ENCODE peak calls at places on chromosomes 16 and 17, in nine cellular contexts. X is cardiac muscle cell, V is heart right ventricle, U is WTC11, G is GM20000, O is mucosa of descending colon, I is GM13976, A is astrocyte of the spinal cord, Q is endodermal cell. L is an unnamed sample.

GRCh38 chr17:39812466-39812865 is 51.6 kb downstream of the IKZF3 start:
- DNase-seq in V (no peak), G (no peak), O (no peak), Q (no peak), X (no peak), A (no peak), U (no peak), I (no peak), L (no peak)

GRCh38 chr17:35170968-35171771 is 23.0 kb downstream of the SLC35G3 start:
- DNase-seq in Q (no peak), U (no peak), O (no peak), X (no peak), I (peak; percentile 63), A (peak; percentile 28), G (peak; percentile 56), V (no peak), L (peak; percentile 11)

GRCh38 chr17:20721151-20721550 is 141.6 kb downstream of the CDRT15L2 start:
- DNase-seq in G (no peak), O (no peak), U (no peak), V (no peak), A (no peak), Q (no peak), I (no peak), X (no peak), L (no peak)

GRCh38 chr16:88649924-88650748 is 717 bp downstream of the CYBA start:
- DNase-seq in Q (peak; percentile 77), U (peak; percentile 46), O (peak; percentile 86), X (peak; percentile 40), G (peak; percentile 74), V (no peak), I (peak; percentile 75), A (no peak), L (peak; percentile 60)

GRCh38 chr16:66904846-66905632 is 13.6 kb downstream of the CDH16 start:
- DNase-seq in Q (no peak), V (peak; percentile 57), I (no peak), G (no peak), A (no peak), X (peak; percentile 94), U (no peak), O (no peak), L (no peak)

GRCh38 chr16:19008245-19008644 is 24.5 kb downstream of the TMC7 start:
- DNase-seq in Q (no peak), U (peak; percentile 19), X (no peak), I (no peak), V (no peak), O (no peak), G (no peak), A (peak; percentile 84), L (peak; percentile 16)

GRCh38 chr16:74999683-75000480 is 1.1 kb downstream of the ZNRF1 start:
- DNase-seq in A (peak; percentile 18), Q (peak; percentile 90), V (peak; percentile 41), X (peak; percentile 26), G (peak; percentile 53), I (peak; percentile 64), O (peak; percentile 85), U (peak; percentile 78), L (peak; percentile 70)

GRCh38 chr16:65702707-65703402 is 581.0 kb upstream of the CDH11 start:
- DNase-seq in I (no peak), X (peak; percentile 6), A (no peak), U (no peak), G (no peak), V (no peak), O (no peak), Q (no peak), L (no peak)

GRCh38 chr17:43670645-43671074 is 8.9 kb upstream of the MEOX1 start:
- DNase-seq in Q (no peak), A (no peak), X (no peak), U (no peak), O (no peak), G (no peak), I (no peak), V (no peak), L (no peak)

GRCh38 chr16:53031323-53031942 is 21.3 kb downstream of the CHD9NB start:
- DNase-seq in Q (no peak), A (no peak), X (no peak), I (no peak), V (no peak), G (no peak), U (no peak), O (no peak), L (no peak)

GRCh38 chr16:72963508-72963907 is 84.4 kb downstream of the ZFHX3 start:
- DNase-seq in O (no peak), A (no peak), X (no peak), G (no peak), I (no peak), V (no peak), U (no peak), Q (no peak), L (no peak)

GRCh38 chr16:84885024-84885910 is 65.5 kb downstream of the CRISPLD2 start:
- DNase-seq in V (peak; percentile 53), I (no peak), A (peak; percentile 33), U (peak; percentile 21), O (peak; percentile 28), X (no peak), Q (peak; percentile 55), G (no peak), L (no peak)

GRCh38 chr16:82044585-82044911 is 9.5 kb downstream of the HSD17B2 start:
- DNase-seq in U (no peak), A (no peak), Q (no peak), G (no peak), X (no peak), I (no peak), V (no peak), O (no peak), L (no peak)

GRCh38 chr16:59510008-59510424 is 775.9 kb upstream of the GOT2 start:
- DNase-seq in Q (no peak), G (no peak), O (no peak), V (no peak), A (no peak), X (no peak), I (no peak), U (no peak), L (no peak)

GRCh38 chr16:68749424-68749823 is 12.3 kb downstream of the CDH1 start:
- DNase-seq in A (no peak), V (no peak), O (no peak), X (no peak), Q (peak; percentile 81), G (no peak), I (no peak), U (peak; percentile 59), L (peak; percentile 36)

GRCh38 chr17:37147301-37147812 is 198.6 kb downstream of the AATF start:
- DNase-seq in O (no peak), U (no peak), Q (no peak), A (peak; percentile 36), X (no peak), I (peak; percentile 47), V (no peak), G (peak; percentile 37), L (peak; percentile 41)

GRCh38 chr17:77323413-77324171 is 182.8 kb downstream of the SEC14L1 start:
- DNase-seq in U (peak; percentile 10), I (peak; percentile 64), X (no peak), A (peak; percentile 57), V (no peak), G (peak; percentile 55), O (peak; percentile 70), Q (peak; percentile 64), L (peak; percentile 76)

GRCh38 chr16:18945233-18945632 is 19.0 kb upstream of the SMG1 start:
- DNase-seq in A (no peak), Q (peak; percentile 65), I (no peak), X (no peak), V (no peak), U (peak; percentile 39), O (no peak), G (no peak), L (no peak)

GRCh38 chr17:76446449-76447231 is 6.3 kb downstream of the UBE2O start:
- DNase-seq in Q (peak; percentile 82), X (peak; percentile 79), A (peak; percentile 78), O (no peak), U (no peak), G (no peak), I (no peak), V (no peak), L (no peak)

GRCh38 chr16:546909-547770 is 13.1 kb upstream of the PRR35 start:
- DNase-seq in Q (peak; percentile 87), X (peak; percentile 68), U (peak; percentile 88), A (no peak), V (peak; percentile 54), G (peak; percentile 87), I (no peak), O (peak; percentile 86), L (no peak)
- TF ChIP-seq CTCF in Q (peak; percentile 71), X (peak; percentile 39), U (peak; percentile 38), A (peak; percentile 46), V (peak; percentile 50), G (peak; percentile 81), I (no peak), O (peak; percentile 36), L (no peak)

GRCh38 chr16:9225527-9226316 is 134.3 kb downstream of the HAPSTR1 start:
- DNase-seq in A (no peak), I (no peak), O (no peak), Q (peak; percentile 79), X (peak; percentile 41), V (no peak), U (peak; percentile 48), G (peak; percentile 25), L (peak; percentile 28)
- TF ChIP-seq CTCF in A (peak; percentile 9), I (no peak), O (no peak), Q (peak; percentile 81), X (no peak), V (peak; percentile 17), U (peak; percentile 60), G (peak; percentile 32), L (peak; percentile 48)

DNA sequence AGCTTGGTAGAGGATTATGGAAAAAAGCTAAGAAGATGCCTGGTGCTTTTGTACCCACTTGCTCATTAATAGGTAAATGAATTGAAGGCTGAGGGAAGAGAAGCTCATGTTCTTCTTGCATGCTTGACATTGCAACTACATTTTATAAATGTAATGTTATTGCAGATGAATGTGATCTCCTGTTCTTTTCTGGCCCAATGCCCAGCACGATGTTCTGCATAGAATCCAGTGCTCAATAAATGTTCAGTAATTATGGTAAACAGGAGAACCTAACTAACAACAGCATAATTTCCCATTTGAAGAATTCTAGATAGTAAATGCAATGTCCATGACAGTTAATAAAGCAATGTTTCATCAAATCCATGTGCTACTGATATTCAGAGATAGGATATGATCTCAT is 638.2 kb upstream of the SOX9 start:
- DNase-seq in A (no peak), X (no peak), O (no peak), G (no peak), V (no peak), Q (no peak), U (no peak), I (no peak), L (no peak)
- TF ChIP-seq CTCF in A (no peak), X (no peak), O (no peak), G (no peak), V (no peak), Q (no peak), U (no peak), I (no peak), L (no peak)

DNA sequence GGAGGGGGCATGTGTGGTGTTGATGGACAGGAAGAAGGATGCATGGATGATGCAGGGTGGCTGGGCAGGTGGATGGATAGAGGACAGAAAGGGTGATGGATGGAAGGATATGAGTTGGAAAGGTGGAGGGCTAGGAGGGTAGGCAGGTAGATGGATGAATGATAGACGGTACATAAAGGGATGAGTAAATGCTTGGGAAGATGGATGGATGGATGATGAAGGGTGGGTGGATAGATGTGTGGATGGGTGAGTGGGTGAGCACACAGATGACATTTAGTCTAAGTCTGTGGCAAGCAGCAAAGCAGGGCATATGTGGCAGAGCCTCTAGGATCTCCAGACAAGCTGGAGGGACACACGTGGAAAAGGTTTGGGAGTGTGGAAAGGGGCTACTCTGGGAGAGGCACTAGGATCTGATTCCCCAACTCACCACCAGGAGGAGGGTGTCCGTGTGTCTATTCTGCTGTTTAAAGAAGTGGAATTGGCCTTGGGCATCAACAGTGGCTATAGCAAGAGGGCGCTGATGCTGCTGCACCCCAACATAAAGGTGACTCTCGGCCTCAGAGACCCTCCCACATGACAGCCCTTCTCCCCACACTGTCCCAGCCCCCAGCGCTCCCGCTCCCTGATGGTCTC is 8.2 kb downstream of the PLD2 start:
- DNase-seq in G (no peak), A (no peak), Q (peak; percentile 71), U (no peak), O (no peak), X (no peak), I (no peak), V (no peak), L (no peak)
- TF ChIP-seq CTCF in G (no peak), A (peak; percentile 50), Q (peak; percentile 75), U (peak; percentile 23), O (no peak), X (peak; percentile 7), I (no peak), V (no peak), L (peak; percentile 7)

L was measured in GM12865.